ENCODE peak calls at places on chromosomes 5 and 9, in five cellular contexts. D is cardiac fibroblast, K is H9, B is A549, Z is fibroblast of mammary gland. N is an unnamed sample.

GRCh38 chr5:103340717-103341397 is 82.3 kb downstream of the MACIR start:
- DNase-seq in Z (no peak), D (peak), K (no peak), B (no peak), N (no peak)

GRCh38 chr5:1521671-1522600 is 1.8 kb downstream of the LPCAT1 start:
- DNase-seq in Z (peak), K (peak), D (peak), B (no peak), N (peak)

GRCh38 chr9:128168731-128169308 is 8.8 kb downstream of the BBLN start:
- DNase-seq in Z (no peak), K (no peak), B (no peak), D (no peak), N (no peak)

GRCh38 chr9:68981825-68982224 is 32.1 kb downstream of the PRKACG start:
- DNase-seq in D (no peak), K (no peak), Z (no peak), B (no peak), N (no peak)

GRCh38 chr9:110126986-110127864 is 80.7 kb downstream of the C9orf152 start:
- DNase-seq in Z (peak), B (no peak), D (peak), K (peak), N (no peak)

GRCh38 chr9:13567833-13568232 is 288.3 kb upstream of the MPDZ start:
- DNase-seq in Z (no peak), B (no peak), D (no peak), K (no peak), N (no peak)

GRCh38 chr9:136857606-136858412 is 5.7 kb downstream of the MAMDC4 start:
- DNase-seq in B (no peak), D (no peak), K (peak), Z (no peak), N (no peak)

GRCh38 chr9:17942498-17942897 is 363.6 kb downstream of the SH3GL2 start:
- DNase-seq in K (no peak), B (no peak), Z (no peak), D (no peak), N (no peak)

GRCh38 chr9:74960548-74960947 is 7.8 kb upstream of the C9orf40 start:
- DNase-seq in D (peak), B (peak), K (no peak), Z (peak), N (peak)

GRCh38 chr9:82105729-82106128 is 117.2 kb downstream of the SPATA31D1 start:
- DNase-seq in B (no peak), K (no peak), Z (no peak), D (no peak), N (no peak)

GRCh38 chr9:99253134-99253533 is 31.1 kb downstream of the SEC61B start:
- DNase-seq in D (no peak), K (no peak), Z (no peak), B (no peak), N (no peak)

GRCh38 chr9:129667850-129668249 is 2.4 kb downstream of the PRRX2 start:
- DNase-seq in D (no peak), K (no peak), B (no peak), Z (no peak), N (no peak)

GRCh38 chr5:54315736-54316135 is 5.4 kb upstream of the ARL15 start:
- DNase-seq in Z (no peak), B (no peak), D (no peak), K (no peak), N (no peak)

GRCh38 chr5:122112733-122113558 is 16.4 kb upstream of the ZNF474 start:
- DNase-seq in B (no peak), D (no peak), K (no peak), Z (no peak), N (no peak)

GRCh38 chr5:157718529-157718928 is 12.7 kb upstream of the THG1L start:
- DNase-seq in Z (peak), B (peak), D (peak), K (no peak), N (peak)

GRCh38 chr5:9538504-9538903 is 7.4 kb downstream of the SEMA5A start:
- DNase-seq in K (no peak), Z (no peak), B (no peak), D (no peak), N (no peak)

GRCh38 chr5:171365351-171365750 is 22.3 kb upstream of the NPM1 start:
- DNase-seq in B (peak), K (peak), Z (peak), D (peak), N (no peak)

GRCh38 chr9:111807197-111807596 is 12.5 kb upstream of the SHOC1 start:
- DNase-seq in K (no peak), B (no peak), Z (peak), D (peak), N (no peak)

GRCh38 chr9:82810902-82811301 is 252.0 kb downstream of the RASEF start:
- DNase-seq in K (peak), Z (peak), B (no peak), D (no peak), N (no peak)

GRCh38 chr5:73985145-73985544 is 359.1 kb downstream of the ARHGEF28 start:
- DNase-seq in B (peak), K (no peak), D (peak), Z (peak), N (no peak)

GRCh38 chr5:95958308-95959014 is 3.2 kb downstream of the ELL2 start:
- DNase-seq in D (peak), Z (peak), B (no peak), K (no peak), N (no peak)

GRCh38 chr9:127015926-127016512 is 101.4 kb downstream of the RALGPS1 start:
- DNase-seq in Z (no peak), D (no peak), B (no peak), K (no peak), N (no peak)

GRCh38 chr5:65185468-65185867 is 296.3 kb downstream of the ADAMTS6 start:
- DNase-seq in Z (no peak), D (no peak), B (no peak), K (no peak), N (no peak)

GRCh38 chr9:90616806-90617205 is 25.8 kb downstream of the DIRAS2 start:
- DNase-seq in D (no peak), K (no peak), B (no peak), Z (no peak), N (no peak)

GRCh38 chr9:81138173-81138572 is 551.2 kb downstream of the TLE1 start:
- DNase-seq in Z (no peak), D (no peak), K (no peak), B (no peak), N (no peak)

GRCh38 chr5:39323542-39323941 is 40.8 kb downstream of the C9 start:
- DNase-seq in K (no peak), Z (no peak), D (no peak), B (no peak), N (no peak)

GRCh38 chr9:83281306-83282255 is 218.6 kb upstream of the RASEF start:
- DNase-seq in K (no peak), D (peak), Z (peak), B (peak), N (peak)

GRCh38 chr5:76249601-76250000 is 153.5 kb upstream of the IQGAP2 start:
- DNase-seq in D (no peak), B (no peak), Z (no peak), K (no peak), N (no peak)

GRCh38 chr9:9091387-9091786 is 1291.8 kb upstream of the DMAC1 start:
- DNase-seq in K (no peak), Z (peak), D (no peak), B (no peak), N (no peak)

GRCh38 chr9:114282926-114283325 is 40.0 kb upstream of the ORM1 start:
- DNase-seq in B (no peak), D (peak), Z (peak), K (peak), N (peak)

GRCh38 chr5:73763300-73764032 is 137.5 kb downstream of the ARHGEF28 start:
- DNase-seq in Z (no peak), B (no peak), K (no peak), D (no peak), N (no peak)

DNA sequence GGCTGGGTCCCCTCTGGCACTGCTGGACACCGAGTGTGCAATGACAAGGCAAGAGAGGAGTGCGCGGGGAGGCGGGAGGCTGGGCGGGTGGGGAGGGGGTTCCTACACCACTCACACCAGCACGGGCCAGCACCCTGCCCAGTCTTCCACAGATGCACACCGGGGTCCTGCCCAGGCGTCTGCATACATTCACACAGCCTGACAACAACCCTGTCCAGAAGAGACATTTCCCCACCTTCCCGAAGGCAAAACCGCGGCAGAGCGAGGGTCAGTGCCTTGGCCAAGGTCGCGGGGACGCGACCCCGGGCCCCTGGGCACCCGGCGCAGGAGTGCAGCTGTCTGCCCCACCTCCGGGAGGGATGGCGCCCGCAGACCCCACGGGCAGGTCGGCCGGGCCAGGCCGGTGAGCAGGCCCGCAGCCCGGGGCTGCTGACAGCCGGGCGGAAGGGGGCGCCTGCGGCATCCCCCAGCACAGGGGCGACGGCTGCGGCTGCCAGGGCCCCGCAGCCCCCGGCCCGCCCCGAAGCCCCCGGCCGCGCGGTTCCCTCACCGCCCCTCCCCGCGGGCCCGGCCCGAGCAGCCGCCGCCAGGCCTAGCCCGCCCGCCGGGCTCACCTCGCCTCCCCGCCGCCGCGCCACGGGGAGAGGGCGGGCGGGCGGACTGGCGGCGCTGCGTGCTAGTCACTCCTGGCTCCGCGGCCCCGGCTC is 496 bp downstream of the MAPK9 start:
- DNase-seq in D (no peak), B (peak), Z (no peak), K (no peak), N (no peak)
- TF ChIP-seq CTCF in D (no peak), B (peak), Z (no peak), K (peak), N (peak)

DNA sequence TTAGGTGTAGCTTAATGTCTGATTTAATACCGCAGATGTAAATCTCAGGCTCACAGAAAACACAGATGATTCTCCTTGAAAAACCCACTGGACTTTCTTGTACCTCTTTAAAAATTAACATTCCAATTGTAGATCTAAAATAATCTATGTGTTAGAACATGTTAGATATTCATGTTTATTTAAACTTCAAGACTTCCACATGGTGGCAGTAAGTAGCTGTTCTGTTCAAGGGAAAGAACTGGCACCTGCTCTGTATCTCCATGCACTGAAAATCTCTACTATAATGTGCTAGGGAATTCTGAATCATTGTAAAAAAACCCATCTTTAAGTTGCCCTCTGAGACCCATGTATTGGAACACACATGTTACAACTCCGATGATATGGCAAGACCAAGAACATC is 366.9 kb downstream of the DMRTA1 start:
- DNase-seq in B (no peak), D (no peak), Z (peak), K (no peak), N (peak)
- TF ChIP-seq CTCF in B (no peak), D (no peak), Z (peak), K (peak), N (peak)

GRCh38 chr5:177487144-177487543 is 10.3 kb downstream of the PDLIM7 start:
- DNase-seq in Z (no peak), K (no peak), D (no peak), B (no peak), N (no peak)

GRCh38 chr5:177490992-177491391 is 6.4 kb downstream of the PDLIM7 start:
- DNase-seq in Z (no peak), D (no peak), B (no peak), K (no peak), N (no peak)

GRCh38 chr5:177490311-177490991 is 7.0 kb downstream of the PDLIM7 start:
- DNase-seq in D (no peak), Z (no peak), K (no peak), B (no peak), N (no peak)

GRCh38 chr5:177487975-177488374 is 9.4 kb downstream of the PDLIM7 start:
- DNase-seq in D (no peak), B (no peak), K (no peak), Z (no peak), N (no peak)

GRCh38 chr5:177489119-177489716 is 8.2 kb downstream of the PDLIM7 start:
- DNase-seq in D (no peak), Z (no peak), K (peak), B (no peak), N (no peak)
- TF ChIP-seq CTCF in D (no peak), Z (no peak), K (peak), B (no peak), N (no peak)

DNA sequence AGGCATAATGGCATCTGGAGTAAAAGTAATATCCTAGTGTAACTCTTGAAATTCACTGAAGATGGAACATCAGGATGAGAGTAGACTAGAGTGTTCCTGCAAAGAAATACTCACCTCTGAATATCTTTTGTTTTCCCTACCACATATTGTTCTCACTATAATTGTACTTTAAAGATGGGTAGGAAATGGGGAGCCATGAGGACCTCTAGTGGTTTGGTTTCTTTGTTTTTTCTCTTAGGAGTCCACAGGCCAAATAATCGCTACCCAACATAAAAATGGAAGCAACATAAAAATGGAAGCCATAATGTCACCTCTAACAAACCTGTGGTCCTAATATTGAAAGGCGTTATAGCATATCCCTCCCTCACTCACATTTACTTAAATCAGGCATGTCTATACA is 2375.8 kb downstream of the MAT2B start:
- DNase-seq in D (no peak), Z (no peak), B (no peak), K (no peak), N (no peak)
- TF ChIP-seq CTCF in D (no peak), Z (no peak), B (no peak), K (peak), N (no peak)

N was measured in AG09319.